ENCODE peak calls at places on chromosomes 6 and 20, in ten cellular contexts. V is stimulated activated CD4-positive, alpha-beta T cell treated with anti-CD3 and anti-CD28 coated beads, Interleukin-4, amount 100 ng/mL, for 48 hours; C is activated CD8-positive, alpha-beta memory T cell treated with anti-CD3 and anti-CD28 coated beads for 4 hours; U is pancreas; S is effector memory CD8-positive, alpha-beta T cell; T is HT1080; B is fibroblast of lung; P is amygdala; W is choroid plexus epithelial cell; H is CD8-positive, alpha-beta T cell. K is an unnamed sample.

GRCh38 chr20:62728781-62729300 is 20.2 kb downstream of the NTSR1 start:
- DNase-seq in V (no peak), C (no peak), U (no peak), S (no peak), T (no peak), B (no peak), P (no peak), W (no peak), H (no peak), K (no peak)

GRCh38 chr20:50953196-50953595 is 5.1 kb downstream of the DPM1 start:
- DNase-seq in V (no peak), C (no peak), U (no peak), S (no peak), T (no peak), B (no peak), P (no peak), W (no peak), H (no peak), K (no peak)

GRCh38 chr20:11849270-11849920 is 68.3 kb upstream of the BTBD3 start:
- DNase-seq in V (no peak), C (no peak), U (no peak), S (no peak), T (peak; percentile 4), B (peak; percentile 64), P (no peak), W (peak; percentile 75), H (no peak), K (no peak)

GRCh38 chr6:11275598-11275997 is 43.1 kb upstream of the NEDD9 start:
- DNase-seq in V (no peak), C (no peak), U (no peak), S (peak; percentile 16), T (no peak), B (no peak), P (no peak), W (no peak), H (no peak), K (peak; percentile 32)

GRCh38 chr6:84599991-84600390 is 164.4 kb downstream of the TBX18 start:
- DNase-seq in V (no peak), C (no peak), U (no peak), S (no peak), T (no peak), B (no peak), P (no peak), W (no peak), H (no peak), K (no peak)

GRCh38 chr6:79038061-79038460 is 40.0 kb downstream of the PHIP start:
- DNase-seq in V (no peak), C (no peak), U (no peak), S (no peak), T (no peak), B (peak; percentile 12), P (no peak), W (no peak), H (no peak), K (no peak)

GRCh38 chr6:55578537-55579363 is at the start of gene HMGCLL1:
- DNase-seq in V (no peak), C (no peak), U (peak; percentile 24), S (no peak), T (no peak), B (peak; percentile 15), P (peak; percentile 62), W (peak; percentile 11), H (no peak), K (no peak)

GRCh38 chr6:33988121-33989015 is 157.5 kb downstream of the GRM4 start:
- DNase-seq in V (no peak), C (no peak), U (no peak), S (no peak), T (no peak), B (no peak), P (no peak), W (no peak), H (no peak), K (no peak)

GRCh38 chr6:11689847-11690246 is 88.8 kb downstream of the ADTRP start:
- DNase-seq in V (no peak), C (no peak), U (no peak), S (no peak), T (no peak), B (no peak), P (no peak), W (no peak), H (no peak), K (no peak)

GRCh38 chr20:1911536-1911935 is 16.3 kb downstream of the SIRPA start:
- DNase-seq in V (no peak), C (no peak), U (no peak), S (no peak), T (no peak), B (no peak), P (no peak), W (no peak), H (no peak), K (no peak)

GRCh38 chr6:33768644-33769120 is 20.2 kb downstream of the LEMD2 start:
- DNase-seq in V (peak; percentile 71), C (peak; percentile 32), U (peak; percentile 74), S (peak; percentile 67), T (peak; percentile 66), B (peak; percentile 66), P (peak; percentile 71), W (peak; percentile 91), H (peak; percentile 74), K (peak; percentile 78)

GRCh38 chr6:142218441-142218840 is 71.4 kb downstream of the VTA1 start:
- DNase-seq in V (no peak), C (no peak), U (no peak), S (no peak), T (no peak), B (peak; percentile 14), P (no peak), W (no peak), H (no peak), K (no peak)

GRCh38 chr20:41052742-41053419 is 24.3 kb downstream of the TOP1 start:
- DNase-seq in V (no peak), C (no peak), U (no peak), S (no peak), T (no peak), B (peak; percentile 85), P (no peak), W (peak; percentile 87), H (no peak), K (no peak)

GRCh38 chr20:57383447-57384347 is 7.5 kb upstream of the RBM38 start:
- DNase-seq in V (no peak), C (no peak), U (no peak), S (no peak), T (no peak), B (no peak), P (no peak), W (no peak), H (no peak), K (no peak)

GRCh38 chr6:133827766-133828165 is 61.1 kb upstream of the TCF21 start:
- DNase-seq in V (no peak), C (no peak), U (no peak), S (no peak), T (no peak), B (peak; percentile 86), P (no peak), W (no peak), H (no peak), K (no peak)

GRCh38 chr6:117384659-117385058 is 41.1 kb downstream of the ROS1 start:
- DNase-seq in V (no peak), C (no peak), U (no peak), S (no peak), T (no peak), B (no peak), P (no peak), W (no peak), H (no peak), K (no peak)

GRCh38 chr6:157659536-157660271 is 163.3 kb upstream of the SNX9 start:
- DNase-seq in V (no peak), C (no peak), U (no peak), S (no peak), T (no peak), B (no peak), P (no peak), W (no peak), H (no peak), K (no peak)

GRCh38 chr6:158039178-158039557 is 57.5 kb downstream of the SYNJ2 start:
- DNase-seq in V (no peak), C (no peak), U (no peak), S (no peak), T (peak; percentile 69), B (peak; percentile 82), P (no peak), W (peak; percentile 93), H (no peak), K (no peak)

GRCh38 chr6:42960243-42961019 is at the start of gene GNMT:
- DNase-seq in V (no peak), C (no peak), U (peak; percentile 86), S (no peak), T (no peak), B (peak; percentile 40), P (peak; percentile 5), W (peak; percentile 26), H (peak; percentile 40), K (no peak)

GRCh38 chr6:74066168-74066871 is 370.3 kb downstream of the CD109 start:
- DNase-seq in V (no peak), C (no peak), U (no peak), S (no peak), T (peak; percentile 19), B (peak; percentile 29), P (no peak), W (peak; percentile 97), H (no peak), K (no peak)

GRCh38 chr6:47525330-47526057 is 47.9 kb downstream of the CD2AP start:
- DNase-seq in V (no peak), C (no peak), U (no peak), S (no peak), T (no peak), B (no peak), P (no peak), W (peak; percentile 15), H (no peak), K (no peak)

GRCh38 chr20:36550797-36551299 is 9.5 kb downstream of the MYL9 start:
- DNase-seq in V (no peak), C (no peak), U (no peak), S (no peak), T (no peak), B (peak; percentile 38), P (no peak), W (peak; percentile 31), H (no peak), K (no peak)